ENCODE peak calls at places on chromosomes 5 and 9, in six cellular contexts. H is cardiac muscle cell, D is tibial nerve, E is GM23338, G is hepatocyte, Z is heart right ventricle. N is an unnamed sample.

GRCh38 chr5:172573115-172573882 is 67.8 kb upstream of the NEURL1B start:
- DNase-seq in G (no peak), D (no peak), Z (no peak), E (no peak), H (no peak), N (no peak)

GRCh38 chr5:60810438-60811085 is 33.5 kb downstream of the ELOVL7 start:
- DNase-seq in D (no peak), H (peak; percentile 3), Z (no peak), E (no peak), G (no peak), N (no peak)

GRCh38 chr5:52673495-52673894 is 114.2 kb upstream of the ITGA1 start:
- DNase-seq in Z (no peak), H (no peak), E (no peak), G (no peak), D (no peak), N (no peak)

GRCh38 chr9:136505406-136506403 is 22.9 kb upstream of the SEC16A start:
- DNase-seq in G (no peak), H (no peak), Z (no peak), D (no peak), E (no peak), N (no peak)

GRCh38 chr5:36756089-36756488 is 120.5 kb upstream of the NIPBL start:
- DNase-seq in E (peak; percentile 25), D (no peak), G (peak; percentile 14), H (no peak), Z (no peak), N (no peak)

GRCh38 chr5:43066231-43066798 is 26.2 kb upstream of the ANXA2R start:
- DNase-seq in H (peak; percentile 79), E (peak; percentile 84), D (peak; percentile 55), G (peak; percentile 85), Z (peak; percentile 66), N (no peak)

GRCh38 chr9:100474082-100474949 is 1.4 kb downstream of the TMEFF1 start:
- DNase-seq in G (peak; percentile 46), H (no peak), E (peak; percentile 54), Z (no peak), D (no peak), N (no peak)

GRCh38 chr9:36040271-36040925 is 3.7 kb downstream of the RECK start:
- DNase-seq in Z (no peak), E (no peak), H (peak; percentile 44), D (no peak), G (no peak), N (no peak)

GRCh38 chr5:167816864-167817263 is 474.6 kb upstream of the WWC1 start:
- DNase-seq in G (no peak), H (no peak), E (no peak), Z (no peak), D (no peak), N (no peak)

GRCh38 chr5:29899583-29899982 is 1293.9 kb upstream of the CDH6 start:
- DNase-seq in Z (no peak), D (no peak), E (no peak), G (peak; percentile 73), H (no peak), N (no peak)

GRCh38 chr9:120555884-120556283 is 24.1 kb downstream of the CDK5RAP2 start:
- DNase-seq in Z (no peak), D (no peak), H (no peak), E (no peak), G (no peak), N (no peak)

GRCh38 chr9:90547896-90548295 is 94.7 kb downstream of the DIRAS2 start:
- DNase-seq in Z (no peak), D (no peak), G (no peak), H (no peak), E (peak; percentile 12), N (no peak)

GRCh38 chr5:79642210-79642609 is 30.0 kb downstream of the TENT2 start:
- DNase-seq in G (no peak), Z (no peak), E (no peak), D (no peak), H (peak; percentile 4), N (no peak)

GRCh38 chr5:133048993-133049725 is 2.7 kb upstream of the HSPA4 start:
- DNase-seq in D (no peak), G (no peak), E (no peak), H (peak; percentile 24), Z (no peak), N (no peak)

GRCh38 chr9:113542741-113543140 is 79.2 kb downstream of the RGS3 start:
- DNase-seq in Z (no peak), E (no peak), D (no peak), G (no peak), H (no peak), N (no peak)

GRCh38 chr5:172082180-172082579 is 75.7 kb upstream of the FBXW11 start:
- DNase-seq in D (no peak), G (no peak), Z (no peak), E (no peak), H (no peak), N (no peak)

GRCh38 chr9:120477534-120478001 is 102.4 kb downstream of the CDK5RAP2 start:
- DNase-seq in E (peak; percentile 80), H (peak; percentile 96), D (peak; percentile 79), Z (peak; percentile 36), G (peak; percentile 76), N (no peak)

GRCh38 chr9:86168256-86168655 is 68.9 kb upstream of the GOLM1 start:
- DNase-seq in D (no peak), E (no peak), G (no peak), Z (no peak), H (no peak), N (no peak)

GRCh38 chr9:86511614-86512360 is 157.6 kb upstream of the TUT7 start:
- DNase-seq in G (no peak), Z (no peak), H (no peak), D (no peak), E (no peak), N (no peak)

GRCh38 chr9:81416476-81417298 is 272.7 kb downstream of the TLE1 start:
- DNase-seq in G (peak; percentile 9), Z (no peak), H (no peak), E (no peak), D (no peak), N (no peak)

GRCh38 chr9:127548352-127548878 is 63.7 kb upstream of the STXBP1 start:
- DNase-seq in H (no peak), G (no peak), D (no peak), E (no peak), Z (no peak), N (no peak)

GRCh38 chr5:1875481-1875842 is 7.3 kb downstream of the IRX4 start:
- DNase-seq in Z (no peak), E (peak; percentile 51), G (no peak), H (no peak), D (no peak), N (no peak)
- H3K4me3 ChIP-seq in Z (no peak overlapping the region), E (peak overlapping the region; percentile 56), G (no peak overlapping the region), H (peak overlapping the region; percentile 21), D (no peak overlapping the region), N (no peak overlapping the region)

DNA sequence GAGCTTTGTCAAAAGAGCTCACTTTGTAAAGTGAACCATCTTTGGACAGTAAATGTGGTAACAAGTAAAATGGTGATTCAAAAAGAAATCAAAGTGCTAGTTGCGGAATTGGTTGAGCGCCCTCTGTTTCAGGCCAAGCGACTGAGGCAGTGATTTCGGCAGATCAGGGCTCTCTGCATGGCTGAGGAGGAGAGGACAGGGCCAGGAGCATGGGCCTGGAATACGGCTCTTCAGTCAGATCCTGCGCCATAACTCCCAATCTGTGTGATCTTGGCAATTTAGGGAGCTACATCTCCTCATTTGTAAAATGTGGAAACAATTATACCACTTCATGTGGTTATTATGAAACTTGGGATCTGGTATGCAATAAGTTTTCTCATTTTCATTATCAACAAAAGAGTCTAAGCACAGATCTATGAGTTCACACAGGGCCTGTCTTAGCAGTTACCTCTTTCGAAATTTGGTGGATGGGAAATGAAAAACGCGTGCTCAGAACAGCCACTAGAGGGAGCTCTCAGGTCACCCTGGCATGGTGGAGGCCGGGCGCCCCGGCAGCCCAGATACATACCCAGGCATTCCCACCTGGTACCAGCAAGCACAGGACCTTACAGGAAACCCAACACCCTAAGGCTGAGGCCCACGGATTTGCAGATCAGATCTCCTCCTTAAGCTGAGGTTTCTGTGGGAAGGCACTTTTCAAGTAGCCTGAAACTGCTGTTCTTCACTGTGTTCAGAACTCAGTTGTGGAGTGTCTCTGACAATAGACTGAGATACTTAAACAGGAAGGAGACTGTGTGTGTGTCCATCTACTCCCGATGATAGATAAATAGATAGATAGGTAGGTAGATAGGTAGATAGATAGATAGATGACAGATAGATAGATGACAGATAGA is 303.7 kb downstream of the RAB3C start:
- DNase-seq in H (peak; percentile 85), E (peak; percentile 88), Z (peak; percentile 46), D (peak; percentile 43), G (peak; percentile 83), N (no peak)
- TF ChIP-seq CTCF in H (peak; percentile 95), E (peak; percentile 94), Z (peak; percentile 91), D (peak; percentile 80), G (peak; percentile 90), N (peak; percentile 83)

DNA sequence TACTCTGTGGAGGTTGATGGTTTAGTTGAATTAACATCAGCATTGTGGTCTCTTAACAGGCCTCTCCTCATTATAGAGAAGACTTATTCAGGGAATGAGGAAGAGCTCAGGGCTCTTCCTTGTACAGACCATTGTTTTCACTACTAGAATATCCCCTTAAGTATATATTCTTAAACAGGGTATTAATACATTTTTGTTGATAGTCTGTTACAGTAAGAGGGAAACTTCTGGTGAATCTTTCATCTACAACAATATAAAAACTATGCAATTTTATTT is 330.7 kb downstream of the ADGRV1 start:
- DNase-seq in G (no peak), Z (no peak), E (no peak), H (no peak), D (no peak), N (no peak)
- H3K4me3 ChIP-seq in G (no peak overlapping the region), Z (no peak overlapping the region), E (no peak overlapping the region), H (no peak overlapping the region), D (no peak overlapping the region), N (no peak overlapping the region)

GRCh38 chr9:124771021-124771866 is at the start of gene NR6A1:
- DNase-seq in Z (peak; percentile 96), E (peak; percentile 99), H (peak; percentile 98), D (peak; percentile 93), G (peak; percentile 99), N (peak; percentile 86)
- TF ChIP-seq CTCF in Z (peak; percentile 43), E (no peak), H (no peak), D (peak; percentile 45), G (peak; percentile 16), N (peak; percentile 33)

N was measured in GM12864.